ENCODE peak calls at places on chromosomes 11 and 22, in five cellular contexts. One of them, this sample, is unnamed.

GRCh38 chr11:27716850-27717249 is 16.6 kb upstream of the BDNF start:
- DNase-seq in epithelial cell of prostate: no peak
- DNase-seq in stimulated activated CD4-positive, alpha-beta T cell treated with anti-CD3 and anti-CD28 coated beads, TNF-alpha, amount 100 ng/mL, for 24 hours: no peak
- DNase-seq in GM19239: no peak
- DNase-seq in ovary: no peak
- DNase-seq in this sample: peak; percentile 47

GRCh38 chr22:39956932-39957664 is 3.1 kb upstream of the TMA7B start:
- DNase-seq in epithelial cell of prostate: no peak
- DNase-seq in stimulated activated CD4-positive, alpha-beta T cell treated with anti-CD3 and anti-CD28 coated beads, TNF-alpha, amount 100 ng/mL, for 24 hours: no peak
- DNase-seq in GM19239: peak; percentile 28
- DNase-seq in ovary: no peak
- DNase-seq in this sample: no peak

GRCh38 chr22:49052023-49052538 is 775.6 kb downstream of the BRD1 start:
- DNase-seq in GM19239: no peak
- DNase-seq in ovary: no peak
- DNase-seq in epithelial cell of prostate: no peak
- DNase-seq in stimulated activated CD4-positive, alpha-beta T cell treated with anti-CD3 and anti-CD28 coated beads, TNF-alpha, amount 100 ng/mL, for 24 hours: peak; percentile 27
- DNase-seq in this sample: no peak

GRCh38 chr11:19557720-19558140 is 154.9 kb upstream of the NAV2 start:
- DNase-seq in ovary: peak; percentile 82
- DNase-seq in GM19239: peak; percentile 42
- DNase-seq in epithelial cell of prostate: no peak
- DNase-seq in stimulated activated CD4-positive, alpha-beta T cell treated with anti-CD3 and anti-CD28 coated beads, TNF-alpha, amount 100 ng/mL, for 24 hours: peak; percentile 71
- DNase-seq in this sample: peak; percentile 89

GRCh38 chr11:93921695-93922468 is 71.5 kb upstream of the VSTM5 start:
- DNase-seq in epithelial cell of prostate: no peak
- DNase-seq in GM19239: peak; percentile 37
- DNase-seq in stimulated activated CD4-positive, alpha-beta T cell treated with anti-CD3 and anti-CD28 coated beads, TNF-alpha, amount 100 ng/mL, for 24 hours: peak; percentile 4
- DNase-seq in ovary: no peak
- DNase-seq in this sample: peak; percentile 81

GRCh38 chr11:124953753-124954624 is at the start of gene CCDC15:
- DNase-seq in epithelial cell of prostate: peak; percentile 76
- DNase-seq in GM19239: peak; percentile 72
- DNase-seq in stimulated activated CD4-positive, alpha-beta T cell treated with anti-CD3 and anti-CD28 coated beads, TNF-alpha, amount 100 ng/mL, for 24 hours: peak; percentile 97
- DNase-seq in ovary: peak; percentile 96
- DNase-seq in this sample: peak; percentile 99

GRCh38 chr11:7573193-7573557 is 59.4 kb downstream of the PPFIBP2 start:
- DNase-seq in stimulated activated CD4-positive, alpha-beta T cell treated with anti-CD3 and anti-CD28 coated beads, TNF-alpha, amount 100 ng/mL, for 24 hours: no peak
- DNase-seq in epithelial cell of prostate: no peak
- DNase-seq in ovary: no peak
- DNase-seq in GM19239: no peak
- DNase-seq in this sample: no peak

GRCh38 chr22:44535362-44536095 is 37.5 kb upstream of the RTL6 start:
- DNase-seq in stimulated activated CD4-positive, alpha-beta T cell treated with anti-CD3 and anti-CD28 coated beads, TNF-alpha, amount 100 ng/mL, for 24 hours: no peak
- DNase-seq in epithelial cell of prostate: no peak
- DNase-seq in GM19239: no peak
- DNase-seq in ovary: no peak
- DNase-seq in this sample: no peak

GRCh38 chr11:125082611-125083311 is 19.7 kb downstream of the SLC37A2 start:
- DNase-seq in GM19239: no peak
- DNase-seq in stimulated activated CD4-positive, alpha-beta T cell treated with anti-CD3 and anti-CD28 coated beads, TNF-alpha, amount 100 ng/mL, for 24 hours: no peak
- DNase-seq in ovary: no peak
- DNase-seq in epithelial cell of prostate: peak; percentile 90
- DNase-seq in this sample: no peak

GRCh38 chr22:26259510-26259909 is 90.2 kb downstream of the SEZ6L start:
- DNase-seq in ovary: no peak
- DNase-seq in GM19239: no peak
- DNase-seq in epithelial cell of prostate: no peak
- DNase-seq in stimulated activated CD4-positive, alpha-beta T cell treated with anti-CD3 and anti-CD28 coated beads, TNF-alpha, amount 100 ng/mL, for 24 hours: no peak
- DNase-seq in this sample: peak; percentile 82

GRCh38 chr22:37021041-37021440 is 1.5 kb downstream of the MPST start:
- DNase-seq in epithelial cell of prostate: no peak
- DNase-seq in stimulated activated CD4-positive, alpha-beta T cell treated with anti-CD3 and anti-CD28 coated beads, TNF-alpha, amount 100 ng/mL, for 24 hours: no peak
- DNase-seq in GM19239: no peak
- DNase-seq in ovary: no peak
- DNase-seq in this sample: no peak

GRCh38 chr11:63829823-63830489 is 9.0 kb upstream of the MARK2 start:
- DNase-seq in ovary: no peak
- DNase-seq in GM19239: no peak
- DNase-seq in epithelial cell of prostate: no peak
- DNase-seq in stimulated activated CD4-positive, alpha-beta T cell treated with anti-CD3 and anti-CD28 coated beads, TNF-alpha, amount 100 ng/mL, for 24 hours: no peak
- DNase-seq in this sample: peak; percentile 68

GRCh38 chr11:47130541-47130940 is 46.1 kb downstream of the ARFGAP2 start:
- DNase-seq in epithelial cell of prostate: no peak
- DNase-seq in GM19239: no peak
- DNase-seq in stimulated activated CD4-positive, alpha-beta T cell treated with anti-CD3 and anti-CD28 coated beads, TNF-alpha, amount 100 ng/mL, for 24 hours: no peak
- DNase-seq in ovary: no peak
- DNase-seq in this sample: peak; percentile 46

GRCh38 chr22:19817561-19818263 is 37.0 kb downstream of the GNB1L start:
- DNase-seq in GM19239: no peak
- DNase-seq in stimulated activated CD4-positive, alpha-beta T cell treated with anti-CD3 and anti-CD28 coated beads, TNF-alpha, amount 100 ng/mL, for 24 hours: no peak
- DNase-seq in epithelial cell of prostate: no peak
- DNase-seq in ovary: no peak
- DNase-seq in this sample: no peak

GRCh38 chr11:2142300-2142759 is 3.1 kb upstream of the IGF2 start:
- DNase-seq in GM19239: no peak
- DNase-seq in epithelial cell of prostate: no peak
- DNase-seq in ovary: no peak
- DNase-seq in stimulated activated CD4-positive, alpha-beta T cell treated with anti-CD3 and anti-CD28 coated beads, TNF-alpha, amount 100 ng/mL, for 24 hours: no peak
- DNase-seq in this sample: no peak

GRCh38 chr11:57568330-57568766 is 876 bp upstream of the UBE2L6 start:
- DNase-seq in epithelial cell of prostate: no peak
- DNase-seq in GM19239: no peak
- DNase-seq in ovary: peak; percentile 91
- DNase-seq in stimulated activated CD4-positive, alpha-beta T cell treated with anti-CD3 and anti-CD28 coated beads, TNF-alpha, amount 100 ng/mL, for 24 hours: no peak
- DNase-seq in this sample: no peak

GRCh38 chr11:73235236-73235786 is 17.2 kb downstream of the P2RY2 start:
- DNase-seq in epithelial cell of prostate: no peak
- DNase-seq in stimulated activated CD4-positive, alpha-beta T cell treated with anti-CD3 and anti-CD28 coated beads, TNF-alpha, amount 100 ng/mL, for 24 hours: no peak
- DNase-seq in ovary: peak; percentile 2
- DNase-seq in GM19239: no peak
- DNase-seq in this sample: no peak

GRCh38 chr22:36467946-36468345 is 13.5 kb downstream of the TXN2 start:
- DNase-seq in GM19239: no peak
- DNase-seq in epithelial cell of prostate: peak; percentile 54
- DNase-seq in stimulated activated CD4-positive, alpha-beta T cell treated with anti-CD3 and anti-CD28 coated beads, TNF-alpha, amount 100 ng/mL, for 24 hours: no peak
- DNase-seq in ovary: no peak
- DNase-seq in this sample: no peak

GRCh38 chr22:35352214-35353111 is 28.4 kb upstream of the HMOX1 start:
- DNase-seq in ovary: peak; percentile 35
- DNase-seq in stimulated activated CD4-positive, alpha-beta T cell treated with anti-CD3 and anti-CD28 coated beads, TNF-alpha, amount 100 ng/mL, for 24 hours: peak; percentile 67
- DNase-seq in epithelial cell of prostate: no peak
- DNase-seq in GM19239: no peak
- DNase-seq in this sample: peak; percentile 74

GRCh38 chr11:125295922-125296321 is 131.4 kb downstream of the PKNOX2 start:
- DNase-seq in ovary: no peak
- DNase-seq in epithelial cell of prostate: no peak
- DNase-seq in GM19239: no peak
- DNase-seq in stimulated activated CD4-positive, alpha-beta T cell treated with anti-CD3 and anti-CD28 coated beads, TNF-alpha, amount 100 ng/mL, for 24 hours: no peak
- DNase-seq in this sample: no peak